ENCODE peak calls at places on chromosomes 12 and 14, in eight cellular contexts. P is heart right ventricle; Z is CD8-positive, alpha-beta T cell; R is psoas muscle; M is A549; Q is H1; O is osteoblast; H is transverse colon. W is an unnamed sample.

GRCh38 chr14:75453817-75454434 is 26.1 kb downstream of the JDP2 start:
- DNase-seq in Q (no peak), R (no peak), P (no peak), H (no peak), M (no peak), Z (peak; percentile 34), O (no peak), W (no peak)

GRCh38 chr12:65935906-65936528 is 111.7 kb downstream of the HMGA2 start:
- DNase-seq in M (no peak), P (no peak), H (no peak), O (no peak), Z (no peak), Q (no peak), R (no peak), W (no peak)

GRCh38 chr14:38042356-38042755 is 165.3 kb upstream of the SSTR1 start:
- DNase-seq in Q (no peak), M (peak; percentile 33), O (no peak), R (no peak), H (no peak), Z (no peak), P (no peak), W (peak; percentile 21)

GRCh38 chr12:30988887-30989286 is 62.3 kb downstream of the TSPAN11 start:
- DNase-seq in Z (no peak), R (no peak), Q (no peak), P (no peak), M (no peak), O (no peak), H (peak; percentile 27), W (no peak)

GRCh38 chr12:48084841-48085460 is 20.9 kb downstream of the SENP1 start:
- DNase-seq in P (no peak), Z (no peak), M (no peak), Q (no peak), H (no peak), O (no peak), R (no peak), W (no peak)

GRCh38 chr12:46369095-46369473 is 3.5 kb downstream of the SLC38A2 start:
- DNase-seq in H (no peak), Z (no peak), P (no peak), Q (no peak), R (no peak), O (no peak), M (no peak), W (no peak)

GRCh38 chr14:24734917-24735500 is 101.0 kb upstream of the GZMB start:
- DNase-seq in Q (no peak), O (peak; percentile 9), P (no peak), Z (no peak), R (no peak), M (peak; percentile 61), H (peak; percentile 33), W (peak; percentile 66)

GRCh38 chr12:65858831-65859230 is 34.5 kb downstream of the HMGA2 start:
- DNase-seq in O (peak; percentile 58), Z (no peak), M (no peak), Q (no peak), R (no peak), P (no peak), H (no peak), W (no peak)

GRCh38 chr12:22974865-22975264 is 349.9 kb downstream of the ETNK1 start:
- DNase-seq in M (peak; percentile 64), O (no peak), P (no peak), R (no peak), H (no peak), Q (no peak), Z (no peak), W (no peak)

GRCh38 chr12:127770123-127770522 is 496.8 kb upstream of the TMEM132C start:
- DNase-seq in P (no peak), Z (no peak), Q (no peak), H (no peak), R (no peak), O (no peak), M (no peak), W (no peak)

DNA sequence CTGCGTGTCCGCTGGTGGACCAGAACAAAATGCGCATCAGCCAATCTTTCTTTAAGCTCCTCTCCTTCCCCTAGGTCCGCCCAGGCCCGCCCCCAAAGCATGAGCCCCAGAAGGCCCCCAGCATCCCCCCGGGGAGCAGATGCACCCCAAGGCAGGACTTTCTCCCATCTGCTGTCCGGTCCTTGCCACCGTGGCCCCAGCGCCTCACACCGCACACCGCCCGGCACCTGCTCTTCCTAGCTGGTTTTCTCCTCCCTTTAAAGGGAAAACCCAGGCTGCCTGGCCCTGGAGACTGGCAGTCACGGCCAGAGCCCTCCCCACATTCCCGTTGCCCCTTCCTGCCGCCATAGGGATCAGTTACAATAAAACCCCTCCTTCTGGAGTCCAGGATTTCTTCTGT is 30.2 kb downstream of the RIMBP2 start:
- DNase-seq in R (no peak), P (no peak), Q (no peak), Z (no peak), M (no peak), H (no peak), O (peak; percentile 36), W (no peak)
- H3K9me3 ChIP-seq in R (no peaks in the 10 kb centered on the region), P (no peaks in the 10 kb centered on the region), Q (no peaks in the 10 kb centered on the region), Z (no peaks in the 10 kb centered on the region), M (no peaks in the 10 kb centered on the region), H (no peaks in the 10 kb centered on the region), O (no peaks in the 10 kb centered on the region), W (no peaks in the 10 kb centered on the region)

GRCh38 chr12:114404451-114405198 is 1.3 kb downstream of the TBX5 start:
- DNase-seq in Z (no peak), P (no peak), H (no peak), M (no peak), Q (no peak), O (peak; percentile 72), R (no peak), W (no peak)
- H3K4me3 ChIP-seq in Z (no peak overlapping the region), P (peak overlapping the region; percentile 61), H (no peak overlapping the region), M (no peak overlapping the region), Q (no peak overlapping the region), O (peak overlapping the region; percentile 13), R (no peak overlapping the region), W (no peak overlapping the region)

GRCh38 chr14:103085106-103086091 is 1.4 kb downstream of the LBHD2 start:
- DNase-seq in O (peak; percentile 88), Q (peak; percentile 84), H (no peak), P (no peak), R (peak; percentile 48), Z (no peak), M (no peak), W (peak; percentile 43)
- TF ChIP-seq CTCF in O (no peak), Q (peak; percentile 81), H (no peak), P (peak; percentile 4), R (no peak), Z (no peak), M (peak; percentile 30), W (no peak)

GRCh38 chr12:24505366-24506025 is 443.4 kb downstream of the BCAT1 start:
- DNase-seq in R (no peak), Z (no peak), P (no peak), H (no peak), M (no peak), O (no peak), Q (no peak), W (no peak)

GRCh38 chr12:24510581-24511125 is 438.2 kb downstream of the BCAT1 start:
- DNase-seq in R (no peak), H (no peak), O (no peak), Z (no peak), Q (no peak), P (no peak), M (no peak), W (no peak)

GRCh38 chr12:24507827-24508226 is 441.1 kb downstream of the BCAT1 start:
- DNase-seq in R (no peak), Q (no peak), H (no peak), O (no peak), P (no peak), M (no peak), Z (no peak), W (peak; percentile 51)
- H3K9me3 ChIP-seq in R (peaks cover 5% of the 10 kb centered on the region), Q (no peaks in the 10 kb centered on the region), H (no peaks in the 10 kb centered on the region), O (no peaks in the 10 kb centered on the region), P (no peaks in the 10 kb centered on the region), M (no peaks in the 10 kb centered on the region), Z (no peaks in the 10 kb centered on the region), W (no peaks in the 10 kb centered on the region)

DNA sequence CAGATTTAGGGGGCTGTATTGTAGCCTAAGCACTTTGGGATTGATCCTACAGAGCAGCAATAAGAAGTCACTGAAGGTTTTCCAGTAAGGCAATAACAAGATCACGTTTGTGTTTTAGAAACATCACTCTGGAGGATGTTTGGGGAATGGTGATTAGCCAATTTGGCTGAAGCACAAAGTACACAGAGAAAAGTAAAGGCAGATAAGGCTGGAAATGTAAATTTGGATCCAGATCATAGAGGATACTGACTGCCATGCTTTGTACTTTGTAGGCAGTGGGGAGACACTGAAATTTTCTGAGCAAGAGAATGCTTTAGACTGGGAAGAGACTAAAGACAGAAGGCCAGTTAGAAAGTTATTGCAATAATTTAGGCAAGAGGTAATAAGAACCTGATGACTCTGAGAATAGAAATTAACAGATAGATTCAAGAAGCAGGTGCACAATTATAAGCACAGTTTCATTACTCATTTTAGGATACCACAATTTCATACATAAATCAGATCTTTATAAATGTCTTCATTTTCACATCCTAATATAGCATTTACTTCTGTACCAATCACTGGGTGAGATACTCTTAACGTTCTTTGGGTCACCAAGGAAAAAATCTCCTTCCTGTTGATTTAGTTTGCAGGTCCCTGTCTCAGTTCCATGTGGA is 314.5 kb upstream of the GARIN6 start:
- DNase-seq in O (no peak), R (no peak), M (no peak), Q (no peak), Z (no peak), P (no peak), H (no peak), W (no peak)
- H3K4me3 ChIP-seq in O (no peak overlapping the region), R (no peak overlapping the region), M (no peak overlapping the region), Q (no peak overlapping the region), Z (no peak overlapping the region), P (no peak overlapping the region), H (no peak overlapping the region), W (no peak overlapping the region)

GRCh38 chr14:66476964-66477363 is 9.2 kb upstream of the CCDC196 start:
- DNase-seq in H (no peak), M (peak; percentile 4), O (no peak), P (no peak), Q (no peak), Z (no peak), R (no peak), W (no peak)
- TF ChIP-seq CTCF in H (no peak), M (no peak), O (no peak), P (no peak), Q (no peak), Z (no peak), R (no peak), W (no peak)

W was measured in Caco-2.